ENCODE peak calls at places on chromosome 2, in five cellular contexts. R is nucleus accumbens, W is amniotic stem cell, Z is iris pigment epithelial cell, H is epithelial cell of proximal tubule. T is an unnamed sample.

GRCh38 chr2:103792039-103792438 is 1030.2 kb downstream of the TMEM182 start:
- DNase-seq in R (no peak), W (no peak), Z (no peak), H (no peak), T (no peak)

GRCh38 chr2:150783015-150783414 is 295.5 kb upstream of the RND3 start:
- DNase-seq in R (no peak), W (no peak), Z (no peak), H (no peak), T (no peak)

GRCh38 chr2:105081006-105081701 is 43.3 kb downstream of the MRPS9 start:
- DNase-seq in R (no peak), W (no peak), Z (peak; percentile 54), H (no peak), T (peak; percentile 2)

GRCh38 chr2:183998797-183999190 is 599.5 kb upstream of the ZNF804A start:
- DNase-seq in R (no peak), W (no peak), Z (no peak), H (no peak), T (no peak)

GRCh38 chr2:33681333-33681732 is 82.2 kb upstream of the FAM98A start:
- DNase-seq in R (no peak), W (no peak), Z (no peak), H (no peak), T (no peak)

GRCh38 chr2:161400076-161400475 is 16.0 kb upstream of the TBR1 start:
- DNase-seq in R (no peak), W (no peak), Z (peak; percentile 55), H (no peak), T (no peak)

GRCh38 chr2:190126758-190127157 is 64.2 kb upstream of the MSTN start:
- DNase-seq in R (no peak), W (no peak), Z (peak; percentile 51), H (no peak), T (no peak)

GRCh38 chr2:7452110-7452851 is 535.1 kb downstream of the RNF144A start:
- DNase-seq in R (no peak), W (no peak), Z (no peak), H (no peak), T (no peak)

GRCh38 chr2:68643011-68643873 is at the start of gene PROKR1:
- DNase-seq in R (no peak), W (no peak), Z (peak; percentile 11), H (no peak), T (no peak)

T was measured in retinal pigment epithelial cell.